ENCODE peak calls at places on chromosomes 11 and 22, in six cellular contexts. One of them, this sample, is unnamed.

GRCh38 chr11:44680982-44681597 is 45.7 kb upstream of the TSPAN18 start:
- DNase-seq in endothelial cell of umbilical vein: no peak
- DNase-seq in K562: no peak
- DNase-seq in H1: no peak
- DNase-seq in GM12878: no peak
- DNase-seq in SK-N-MC: no peak
- DNase-seq in this sample: no peak

GRCh38 chr11:45906965-45907591 is at the start of gene FREY1:
- DNase-seq in endothelial cell of umbilical vein: no peak
- DNase-seq in K562: no peak
- DNase-seq in H1: no peak
- DNase-seq in GM12878: no peak
- DNase-seq in SK-N-MC: no peak
- DNase-seq in this sample: no peak

GRCh38 chr11:60860943-60861342 is 5.2 kb upstream of the PTGDR2 start:
- DNase-seq in endothelial cell of umbilical vein: no peak
- DNase-seq in K562: no peak
- DNase-seq in H1: no peak
- DNase-seq in GM12878: no peak
- DNase-seq in SK-N-MC: no peak
- DNase-seq in this sample: no peak

GRCh38 chr11:117815262-117815803 is 9.2 kb downstream of the FXYD2 start:
- DNase-seq in endothelial cell of umbilical vein: no peak
- DNase-seq in K562: no peak
- DNase-seq in H1: no peak
- DNase-seq in GM12878: peak
- DNase-seq in SK-N-MC: no peak
- DNase-seq in this sample: no peak

GRCh38 chr22:31282748-31283468 is 9.4 kb downstream of the PIK3IP1 start:
- DNase-seq in endothelial cell of umbilical vein: no peak
- DNase-seq in K562: no peak
- DNase-seq in H1: no peak
- DNase-seq in GM12878: no peak
- DNase-seq in SK-N-MC: no peak
- DNase-seq in this sample: no peak

GRCh38 chr22:41815716-41816115 is 15.2 kb downstream of the CCDC134 start:
- DNase-seq in endothelial cell of umbilical vein: no peak
- DNase-seq in K562: no peak
- DNase-seq in H1: no peak
- DNase-seq in GM12878: no peak
- DNase-seq in SK-N-MC: no peak
- DNase-seq in this sample: no peak

GRCh38 chr11:84339796-84340195 is 1053.6 kb upstream of the CCDC90B start:
- DNase-seq in endothelial cell of umbilical vein: no peak
- DNase-seq in K562: no peak
- DNase-seq in H1: no peak
- DNase-seq in GM12878: no peak
- DNase-seq in SK-N-MC: no peak
- DNase-seq in this sample: no peak

GRCh38 chr11:62256281-62256680 is 13.7 kb upstream of the SCGB2A2 start:
- DNase-seq in endothelial cell of umbilical vein: no peak
- DNase-seq in K562: no peak
- DNase-seq in H1: no peak
- DNase-seq in GM12878: no peak
- DNase-seq in SK-N-MC: no peak
- DNase-seq in this sample: no peak

GRCh38 chr11:121512468-121513465 is 60.0 kb upstream of the SORL1-AS1 start:
- DNase-seq in endothelial cell of umbilical vein: no peak
- DNase-seq in K562: no peak
- DNase-seq in H1: no peak
- DNase-seq in GM12878: no peak
- DNase-seq in SK-N-MC: no peak
- DNase-seq in this sample: no peak

GRCh38 chr11:848380-848931 is 5.8 kb downstream of the TSPAN4 start:
- DNase-seq in endothelial cell of umbilical vein: peak
- DNase-seq in K562: peak
- DNase-seq in H1: no peak
- DNase-seq in GM12878: no peak
- DNase-seq in SK-N-MC: no peak
- DNase-seq in this sample: no peak

GRCh38 chr11:32434387-32435151 is 770 bp downstream of the WT1 start:
- DNase-seq in endothelial cell of umbilical vein: no peak
- DNase-seq in K562: peak
- DNase-seq in H1: no peak
- DNase-seq in GM12878: no peak
- DNase-seq in SK-N-MC: no peak
- DNase-seq in this sample: no peak

GRCh38 chr11:1309498-1310314 is at the start of gene TOLLIP:
- DNase-seq in endothelial cell of umbilical vein: peak
- DNase-seq in K562: peak
- DNase-seq in H1: peak
- DNase-seq in GM12878: peak
- DNase-seq in SK-N-MC: peak
- DNase-seq in this sample: peak

GRCh38 chr11:33778682-33779081 is 4.4 kb upstream of the FBXO3 start:
- DNase-seq in endothelial cell of umbilical vein: no peak
- DNase-seq in K562: no peak
- DNase-seq in H1: no peak
- DNase-seq in GM12878: no peak
- DNase-seq in SK-N-MC: peak
- DNase-seq in this sample: no peak

GRCh38 chr11:112968988-112969714 is 7.9 kb downstream of the NCAM1 start:
- DNase-seq in endothelial cell of umbilical vein: no peak
- DNase-seq in K562: no peak
- DNase-seq in H1: no peak
- DNase-seq in GM12878: no peak
- DNase-seq in SK-N-MC: no peak
- DNase-seq in this sample: no peak

GRCh38 chr11:118251858-118252652 is at the start of gene MPZL3:
- DNase-seq in endothelial cell of umbilical vein: peak
- DNase-seq in K562: peak
- DNase-seq in H1: peak
- DNase-seq in GM12878: peak
- DNase-seq in SK-N-MC: peak
- DNase-seq in this sample: peak

GRCh38 chr11:122153746-122154145 is 37.7 kb upstream of the BLID start:
- DNase-seq in endothelial cell of umbilical vein: peak
- DNase-seq in K562: no peak
- DNase-seq in H1: no peak
- DNase-seq in GM12878: no peak
- DNase-seq in SK-N-MC: no peak
- DNase-seq in this sample: no peak

GRCh38 chr22:42257386-42257785 is 13.1 kb downstream of the TCF20 start:
- DNase-seq in endothelial cell of umbilical vein: no peak
- DNase-seq in K562: no peak
- DNase-seq in H1: no peak
- DNase-seq in GM12878: no peak
- DNase-seq in SK-N-MC: no peak
- DNase-seq in this sample: no peak

GRCh38 chr11:124801014-124801413 is 808 bp upstream of the MSANTD2 start:
- DNase-seq in endothelial cell of umbilical vein: peak
- DNase-seq in K562: no peak
- DNase-seq in H1: no peak
- DNase-seq in GM12878: no peak
- DNase-seq in SK-N-MC: no peak
- DNase-seq in this sample: no peak

GRCh38 chr11:19389787-19390303 is 149.1 kb upstream of the E2F8 start:
- DNase-seq in endothelial cell of umbilical vein: peak
- DNase-seq in K562: no peak
- DNase-seq in H1: no peak
- DNase-seq in GM12878: no peak
- DNase-seq in SK-N-MC: no peak
- DNase-seq in this sample: no peak

GRCh38 chr11:48005878-48006277 is 25.5 kb downstream of the PTPRJ start:
- DNase-seq in endothelial cell of umbilical vein: no peak
- DNase-seq in K562: no peak
- DNase-seq in H1: no peak
- DNase-seq in GM12878: no peak
- DNase-seq in SK-N-MC: no peak
- DNase-seq in this sample: no peak

GRCh38 chr11:119774180-119774763 is 45.3 kb upstream of the NECTIN1 start:
- DNase-seq in endothelial cell of umbilical vein: peak
- DNase-seq in K562: no peak
- DNase-seq in H1: no peak
- DNase-seq in GM12878: no peak
- DNase-seq in SK-N-MC: no peak
- DNase-seq in this sample: no peak

GRCh38 chr11:113986351-113987140 is 11.6 kb downstream of the HTR3A start:
- DNase-seq in endothelial cell of umbilical vein: no peak
- DNase-seq in K562: no peak
- DNase-seq in H1: no peak
- DNase-seq in GM12878: no peak
- DNase-seq in SK-N-MC: no peak
- DNase-seq in this sample: no peak

GRCh38 chr22:33909906-33910305 is 10.4 kb downstream of the LARGE1 start:
- DNase-seq in endothelial cell of umbilical vein: no peak
- DNase-seq in K562: no peak
- DNase-seq in H1: no peak
- DNase-seq in GM12878: no peak
- DNase-seq in SK-N-MC: no peak
- DNase-seq in this sample: no peak
- TF ChIP-seq POLR2AphosphoS5 in endothelial cell of umbilical vein: no peak
- TF ChIP-seq POLR2AphosphoS5 in K562: no peak
- TF ChIP-seq POLR2AphosphoS5 in H1: no peak
- TF ChIP-seq POLR2AphosphoS5 in GM12878: no peak
- TF ChIP-seq POLR2AphosphoS5 in SK-N-MC: no peak
- TF ChIP-seq POLR2AphosphoS5 in this sample: no peak

DNA sequence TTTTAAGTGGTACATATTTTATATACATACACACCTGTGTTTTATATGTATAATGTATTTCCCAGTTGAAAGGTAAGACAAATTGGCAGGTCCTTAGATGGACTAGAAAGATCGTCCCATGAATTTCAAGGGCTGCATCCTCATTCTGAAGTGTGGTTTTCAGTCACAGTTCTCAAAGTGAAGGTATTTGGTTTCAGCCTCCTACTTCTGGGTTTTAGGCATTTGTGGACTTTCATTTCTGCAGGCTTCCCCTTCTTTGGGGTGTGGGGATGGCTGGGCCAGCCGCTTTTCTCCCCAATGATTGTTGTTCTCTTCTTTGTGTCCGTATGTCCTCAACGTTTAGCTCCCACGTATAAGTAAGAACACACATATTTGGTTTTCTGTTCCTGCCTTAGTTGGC is 10.0 kb downstream of the DCPS start:
- DNase-seq in endothelial cell of umbilical vein: no peak
- DNase-seq in K562: no peak
- DNase-seq in H1: no peak
- DNase-seq in GM12878: no peak
- DNase-seq in SK-N-MC: no peak
- DNase-seq in this sample: no peak
- TF ChIP-seq EZH2 in endothelial cell of umbilical vein: no peak
- TF ChIP-seq EZH2 in K562: no peak
- TF ChIP-seq EZH2 in H1: no peak
- TF ChIP-seq EZH2 in GM12878: no peak
- TF ChIP-seq EZH2 in SK-N-MC: no peak
- TF ChIP-seq EZH2 in this sample: no peak

GRCh38 chr22:48099671-48100070 is 1337.2 kb downstream of the TBC1D22A start:
- DNase-seq in endothelial cell of umbilical vein: no peak
- DNase-seq in K562: no peak
- DNase-seq in H1: no peak
- DNase-seq in GM12878: no peak
- DNase-seq in SK-N-MC: no peak
- DNase-seq in this sample: no peak
- H3K9ac ChIP-seq in endothelial cell of umbilical vein: no peak
- H3K9ac ChIP-seq in K562: no peak
- H3K9ac ChIP-seq in H1: no peak
- H3K9ac ChIP-seq in GM12878: no peak
- H3K9ac ChIP-seq in SK-N-MC: no peak
- H3K9ac ChIP-seq in this sample: no peak

GRCh38 chr11:126480410-126481302 is 125.2 kb downstream of the ST3GAL4 start:
- DNase-seq in endothelial cell of umbilical vein: peak
- DNase-seq in K562: peak
- DNase-seq in H1: peak
- DNase-seq in GM12878: peak
- DNase-seq in SK-N-MC: no peak
- DNase-seq in this sample: peak
- TF ChIP-seq POLR2AphosphoS5 in endothelial cell of umbilical vein: no peak
- TF ChIP-seq POLR2AphosphoS5 in K562: no peak
- TF ChIP-seq POLR2AphosphoS5 in H1: peak
- TF ChIP-seq POLR2AphosphoS5 in GM12878: no peak
- TF ChIP-seq POLR2AphosphoS5 in SK-N-MC: peak
- TF ChIP-seq POLR2AphosphoS5 in this sample: peak

GRCh38 chr22:20015971-20016733 is 471 bp downstream of the ARVCF start:
- DNase-seq in endothelial cell of umbilical vein: peak
- DNase-seq in K562: peak
- DNase-seq in H1: no peak
- DNase-seq in GM12878: no peak
- DNase-seq in SK-N-MC: no peak
- DNase-seq in this sample: no peak
- TF ChIP-seq EZH2 in endothelial cell of umbilical vein: no peak
- TF ChIP-seq EZH2 in K562: no peak
- TF ChIP-seq EZH2 in H1: no peak
- TF ChIP-seq EZH2 in GM12878: no peak
- TF ChIP-seq EZH2 in SK-N-MC: peak
- TF ChIP-seq EZH2 in this sample: no peak

DNA sequence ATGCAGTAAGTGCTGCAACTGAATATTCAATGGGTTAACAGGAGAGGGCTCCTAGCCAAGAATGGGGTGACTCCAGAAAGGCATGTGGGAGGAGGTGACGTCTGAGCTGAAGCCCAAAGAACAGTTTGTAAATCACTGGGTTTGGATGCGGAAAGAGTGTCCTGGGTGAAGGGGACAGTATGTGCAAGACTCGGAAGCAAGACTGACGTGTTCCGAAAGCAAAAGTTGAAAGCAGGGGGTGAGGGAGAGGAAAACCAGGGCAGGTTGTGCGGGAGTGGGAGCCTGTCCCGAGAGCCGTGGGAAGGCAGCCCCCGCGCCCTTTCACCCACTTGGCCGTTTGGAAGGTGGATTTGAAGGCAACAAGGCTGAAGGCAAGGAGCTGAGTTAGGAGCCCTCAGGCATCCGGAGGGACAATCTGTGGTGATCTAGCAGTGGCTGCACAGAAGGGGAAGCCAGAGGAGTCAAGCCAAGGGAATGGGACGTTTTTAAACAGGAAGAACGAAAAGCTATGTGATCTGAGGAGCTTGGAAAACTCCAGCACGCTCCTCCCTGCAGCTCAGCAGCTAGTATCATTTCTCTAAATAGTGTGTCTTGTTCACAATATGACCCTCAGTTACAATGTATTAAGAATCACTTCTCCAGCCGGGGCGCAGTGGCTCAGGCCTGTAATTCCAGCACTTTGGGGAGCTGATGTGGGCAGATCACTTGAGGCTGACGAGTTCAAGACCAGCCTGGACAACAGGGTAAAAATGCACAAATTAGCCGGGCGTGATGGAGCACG is 7.7 kb downstream of the SLC25A18 start:
- DNase-seq in endothelial cell of umbilical vein: no peak
- DNase-seq in K562: no peak
- DNase-seq in H1: no peak
- DNase-seq in GM12878: no peak
- DNase-seq in SK-N-MC: no peak
- DNase-seq in this sample: no peak
- H3K9ac ChIP-seq in endothelial cell of umbilical vein: no peak
- H3K9ac ChIP-seq in K562: peak
- H3K9ac ChIP-seq in H1: no peak
- H3K9ac ChIP-seq in GM12878: no peak
- H3K9ac ChIP-seq in SK-N-MC: no peak
- H3K9ac ChIP-seq in this sample: no peak

This sample was measured in HCT116.